ENCODE peak calls at places on chromosomes 13 and 19, in five cellular contexts. H is left cardiac atrium, I is small intestine, S is hippocampal formation, L is adrenal gland. A is an unnamed sample.

GRCh38 chr19:45929247-45929646 is 14.7 kb upstream of the NANOS2 start:
- DNase-seq in H (no peak), I (no peak), S (no peak), L (no peak), A (no peak)

GRCh38 chr19:5934779-5935472 is 20.9 kb downstream of the CAPS start:
- DNase-seq in H (peak), I (no peak), S (no peak), L (no peak), A (no peak)

GRCh38 chr13:22278336-22278929 is 607.6 kb downstream of the FGF9 start:
- DNase-seq in H (peak), I (peak), S (peak), L (peak), A (peak)

GRCh38 chr19:46134527-46134926 is 10.0 kb upstream of the IGFL3 start:
- DNase-seq in H (no peak), I (no peak), S (no peak), L (no peak), A (no peak)

GRCh38 chr19:46480409-46480808 is 9.0 kb upstream of the PNMA8A start:
- DNase-seq in H (no peak), I (no peak), S (no peak), L (no peak), A (no peak)

GRCh38 chr19:44792286-44792685 is 14.6 kb downstream of the CBLC start:
- DNase-seq in H (no peak), I (no peak), S (no peak), L (no peak), A (no peak)

GRCh38 chr19:33627526-33627925 is 5.8 kb downstream of the CHST8 start:
- DNase-seq in H (no peak), I (no peak), S (no peak), L (no peak), A (no peak)

GRCh38 chr19:46890423-46891170 is 29.8 kb downstream of the ARHGAP35 start:
- DNase-seq in H (no peak), I (peak), S (no peak), L (no peak), A (no peak)

GRCh38 chr19:1161716-1162115 is 12.4 kb downstream of the SBNO2 start:
- DNase-seq in H (no peak), I (peak), S (no peak), L (peak), A (no peak)

GRCh38 chr19:51971624-51972023 is 15.0 kb downstream of the ZNF350 start:
- DNase-seq in H (no peak), I (no peak), S (no peak), L (no peak), A (no peak)

GRCh38 chr13:39189778-39190177 is 151.5 kb downstream of the NHLRC3 start:
- DNase-seq in H (no peak), I (no peak), S (no peak), L (no peak), A (no peak)

GRCh38 chr19:49468746-49469447 is 5.1 kb upstream of the FLT3LG start:
- DNase-seq in H (peak), I (peak), S (no peak), L (no peak), A (no peak)

GRCh38 chr19:2426661-2427322 is 594 bp downstream of the TIMM13 start:
- DNase-seq in H (peak), I (peak), S (no peak), L (peak), A (no peak)

GRCh38 chr19:2475018-2475701 is 767 bp upstream of the GADD45B start:
- DNase-seq in H (peak), I (peak), S (no peak), L (peak), A (peak)

GRCh38 chr19:55112246-55112780 is 5.1 kb downstream of the PPP1R12C start:
- DNase-seq in H (no peak), I (no peak), S (no peak), L (no peak), A (no peak)

GRCh38 chr19:38361633-38362075 is 12.7 kb upstream of the PSMD8 start:
- DNase-seq in H (peak), I (peak), S (no peak), L (peak), A (peak)

GRCh38 chr19:4908781-4909171 is 525 bp upstream of the UHRF1 start:
- DNase-seq in H (no peak), I (no peak), S (no peak), L (no peak), A (no peak)

GRCh38 chr19:18475762-18476331 is 37.9 kb upstream of the ISYNA1 start:
- DNase-seq in H (no peak), I (no peak), S (no peak), L (no peak), A (no peak)

GRCh38 chr13:28550721-28551497 is 56.0 kb upstream of the FLT1 start:
- DNase-seq in H (no peak), I (no peak), S (no peak), L (no peak), A (no peak)

GRCh38 chr13:108276060-108276459 is 6.5 kb downstream of the TNFSF13B start:
- DNase-seq in H (peak), I (peak), S (no peak), L (peak), A (no peak)

GRCh38 chr19:29404015-29404414 is 121.8 kb upstream of the VSTM2B start:
- DNase-seq in H (no peak), I (no peak), S (no peak), L (no peak), A (no peak)

GRCh38 chr13:83211301-83211700 is 671.0 kb downstream of the SLITRK1 start:
- DNase-seq in H (no peak), I (no peak), S (no peak), L (no peak), A (no peak)

GRCh38 chr19:7769171-7769570 is 6.1 kb downstream of the CLEC4M start:
- DNase-seq in H (no peak), I (no peak), S (no peak), L (no peak), A (no peak)

GRCh38 chr19:8684001-8684902 is 14.3 kb downstream of the ACTL9 start:
- DNase-seq in H (no peak), I (no peak), S (no peak), L (no peak), A (no peak)

GRCh38 chr19:16325671-16326400 is 1.2 kb downstream of the KLF2 start:
- DNase-seq in H (peak), I (no peak), S (no peak), L (peak), A (no peak)

GRCh38 chr13:111479412-111479811 is 159.0 kb downstream of the TEX29 start:
- DNase-seq in H (no peak), I (no peak), S (no peak), L (no peak), A (no peak)

GRCh38 chr19:34173145-34173956 is 1.0 kb downstream of the LSM14A start:
- DNase-seq in H (peak), I (peak), S (no peak), L (peak), A (no peak)

GRCh38 chr19:58562126-58563033 is 4.0 kb upstream of the UBE2M start:
- DNase-seq in H (no peak), I (peak), S (no peak), L (peak), A (no peak)

A was measured in occipital lobe.